ENCODE peak calls at places on chromosomes 3 and 15, in seven cellular contexts. One of them, this sample, is unnamed.

GRCh38 chr3:155512175-155512866 is 218.8 kb upstream of the STRIT1 start:
- DNase-seq in BE2C: no peak
- DNase-seq in lung: no peak
- DNase-seq in Caco-2: no peak
- DNase-seq in choroid plexus epithelial cell: no peak
- DNase-seq in A549: no peak
- DNase-seq in fibroblast of pulmonary artery: no peak
- DNase-seq in this sample: no peak

GRCh38 chr15:95141486-95141885 is 910.1 kb downstream of the MCTP2 start:
- DNase-seq in BE2C: no peak
- DNase-seq in lung: no peak
- DNase-seq in Caco-2: no peak
- DNase-seq in choroid plexus epithelial cell: peak; percentile 36
- DNase-seq in A549: no peak
- DNase-seq in fibroblast of pulmonary artery: peak; percentile 31
- DNase-seq in this sample: no peak

GRCh38 chr15:71364117-71364584 is 248.9 kb downstream of the THSD4 start:
- DNase-seq in BE2C: no peak
- DNase-seq in lung: no peak
- DNase-seq in Caco-2: no peak
- DNase-seq in choroid plexus epithelial cell: peak; percentile 21
- DNase-seq in A549: no peak
- DNase-seq in fibroblast of pulmonary artery: no peak
- DNase-seq in this sample: no peak

GRCh38 chr15:48442011-48442410 is 110.8 kb downstream of the DUT start:
- DNase-seq in BE2C: no peak
- DNase-seq in lung: no peak
- DNase-seq in Caco-2: no peak
- DNase-seq in choroid plexus epithelial cell: no peak
- DNase-seq in A549: no peak
- DNase-seq in fibroblast of pulmonary artery: no peak
- DNase-seq in this sample: no peak

GRCh38 chr3:29354894-29355293 is 74.0 kb downstream of the RBMS3 start:
- DNase-seq in BE2C: peak; percentile 11
- DNase-seq in lung: no peak
- DNase-seq in Caco-2: no peak
- DNase-seq in choroid plexus epithelial cell: no peak
- DNase-seq in A549: no peak
- DNase-seq in fibroblast of pulmonary artery: no peak
- DNase-seq in this sample: no peak

GRCh38 chr15:97561529-97561928 is 399.0 kb upstream of the ARRDC4 start:
- DNase-seq in BE2C: no peak
- DNase-seq in lung: no peak
- DNase-seq in Caco-2: no peak
- DNase-seq in choroid plexus epithelial cell: no peak
- DNase-seq in A549: no peak
- DNase-seq in fibroblast of pulmonary artery: no peak
- DNase-seq in this sample: no peak

GRCh38 chr3:131047582-131047981 is 20.9 kb downstream of the NEK11 start:
- DNase-seq in BE2C: peak; percentile 40
- DNase-seq in lung: no peak
- DNase-seq in Caco-2: peak; percentile 39
- DNase-seq in choroid plexus epithelial cell: no peak
- DNase-seq in A549: no peak
- DNase-seq in fibroblast of pulmonary artery: no peak
- DNase-seq in this sample: no peak

GRCh38 chr15:73655724-73656123 is 22.5 kb upstream of the NPTN start:
- DNase-seq in BE2C: no peak
- DNase-seq in lung: no peak
- DNase-seq in Caco-2: no peak
- DNase-seq in choroid plexus epithelial cell: no peak
- DNase-seq in A549: no peak
- DNase-seq in fibroblast of pulmonary artery: no peak
- DNase-seq in this sample: no peak

GRCh38 chr3:155309581-155309980 is 16.1 kb upstream of the STRIT1 start:
- DNase-seq in BE2C: no peak
- DNase-seq in lung: no peak
- DNase-seq in Caco-2: no peak
- DNase-seq in choroid plexus epithelial cell: no peak
- DNase-seq in A549: no peak
- DNase-seq in fibroblast of pulmonary artery: no peak
- DNase-seq in this sample: no peak

GRCh38 chr3:126528419-126528799 is 4.5 kb downstream of the CHST13 start:
- DNase-seq in BE2C: no peak
- DNase-seq in lung: no peak
- DNase-seq in Caco-2: no peak
- DNase-seq in choroid plexus epithelial cell: no peak
- DNase-seq in A549: no peak
- DNase-seq in fibroblast of pulmonary artery: no peak
- DNase-seq in this sample: no peak

GRCh38 chr3:160841455-160841854 is 85.4 kb downstream of the PPM1L start:
- DNase-seq in BE2C: no peak
- DNase-seq in lung: no peak
- DNase-seq in Caco-2: no peak
- DNase-seq in choroid plexus epithelial cell: no peak
- DNase-seq in A549: no peak
- DNase-seq in fibroblast of pulmonary artery: no peak
- DNase-seq in this sample: no peak

GRCh38 chr3:63921741-63922482 is 9.7 kb upstream of the SCAANT1 start:
- DNase-seq in BE2C: no peak
- DNase-seq in lung: no peak
- DNase-seq in Caco-2: no peak
- DNase-seq in choroid plexus epithelial cell: no peak
- DNase-seq in A549: no peak
- DNase-seq in fibroblast of pulmonary artery: no peak
- DNase-seq in this sample: no peak

GRCh38 chr3:102225407-102226132 is 209.2 kb upstream of the ZPLD1 start:
- DNase-seq in BE2C: no peak
- DNase-seq in lung: no peak
- DNase-seq in Caco-2: peak; percentile 51
- DNase-seq in choroid plexus epithelial cell: peak; percentile 92
- DNase-seq in A549: peak; percentile 33
- DNase-seq in fibroblast of pulmonary artery: peak; percentile 91
- DNase-seq in this sample: no peak

GRCh38 chr3:129595544-129596193 is 10.8 kb downstream of the PLXND1 start:
- DNase-seq in BE2C: no peak
- DNase-seq in lung: no peak
- DNase-seq in Caco-2: no peak
- DNase-seq in choroid plexus epithelial cell: no peak
- DNase-seq in A549: no peak
- DNase-seq in fibroblast of pulmonary artery: no peak
- DNase-seq in this sample: no peak
- H3K4me3 ChIP-seq in BE2C: no peak overlapping the region
- H3K4me3 ChIP-seq in lung: no peak overlapping the region
- H3K4me3 ChIP-seq in Caco-2: no peak overlapping the region
- H3K4me3 ChIP-seq in choroid plexus epithelial cell: no peak overlapping the region
- H3K4me3 ChIP-seq in A549: no peak overlapping the region
- H3K4me3 ChIP-seq in fibroblast of pulmonary artery: peak overlapping the region; percentile 13
- H3K4me3 ChIP-seq in this sample: no peak overlapping the region

GRCh38 chr3:177905173-177905894 is 630.9 kb upstream of the KCNMB2 start:
- DNase-seq in BE2C: no peak
- DNase-seq in lung: no peak
- DNase-seq in Caco-2: no peak
- DNase-seq in choroid plexus epithelial cell: peak; percentile 95
- DNase-seq in A549: no peak
- DNase-seq in fibroblast of pulmonary artery: peak; percentile 83
- DNase-seq in this sample: no peak

GRCh38 chr3:177906573-177907229 is 629.5 kb upstream of the KCNMB2 start:
- DNase-seq in BE2C: no peak
- DNase-seq in lung: no peak
- DNase-seq in Caco-2: no peak
- DNase-seq in choroid plexus epithelial cell: peak; percentile 48
- DNase-seq in A549: no peak
- DNase-seq in fibroblast of pulmonary artery: peak; percentile 9
- DNase-seq in this sample: no peak

GRCh38 chr3:177904661-177905060 is 631.6 kb upstream of the KCNMB2 start:
- DNase-seq in BE2C: no peak
- DNase-seq in lung: no peak
- DNase-seq in Caco-2: no peak
- DNase-seq in choroid plexus epithelial cell: peak; percentile 53
- DNase-seq in A549: no peak
- DNase-seq in fibroblast of pulmonary artery: peak; percentile 26
- DNase-seq in this sample: no peak

DNA sequence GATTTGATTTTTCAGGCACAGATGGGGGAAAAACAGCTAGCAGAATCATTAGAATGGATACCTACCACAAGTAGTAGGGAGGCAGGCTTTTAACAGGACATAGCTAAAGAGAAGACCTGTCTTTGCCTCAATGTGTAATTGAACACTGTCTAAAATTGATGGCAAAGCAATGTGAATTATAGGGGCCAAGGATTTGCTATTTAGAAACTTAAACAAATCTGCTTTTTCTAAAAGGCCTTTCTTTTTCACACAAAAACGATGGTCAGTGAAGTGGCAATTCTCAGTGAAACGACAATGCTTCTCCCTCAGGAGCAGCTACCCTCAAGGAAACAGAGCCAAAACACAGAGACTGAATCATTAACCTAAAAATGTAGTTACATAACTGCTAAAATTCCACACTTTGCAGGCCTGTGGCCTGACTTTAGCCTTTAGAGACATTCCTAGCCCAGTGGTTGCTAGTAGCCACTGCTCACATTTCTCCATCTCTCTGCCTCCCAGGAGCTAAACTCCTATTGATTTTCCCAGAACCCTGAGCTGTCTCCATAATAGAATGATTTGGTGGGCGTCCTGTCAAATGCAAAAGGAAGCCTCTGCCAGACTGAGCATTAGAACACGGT is 630.2 kb upstream of the KCNMB2 start:
- DNase-seq in BE2C: no peak
- DNase-seq in lung: no peak
- DNase-seq in Caco-2: peak; percentile 25
- DNase-seq in choroid plexus epithelial cell: peak; percentile 94
- DNase-seq in A549: no peak
- DNase-seq in fibroblast of pulmonary artery: peak; percentile 84
- DNase-seq in this sample: no peak
- H3K4me3 ChIP-seq in BE2C: no peak overlapping the region
- H3K4me3 ChIP-seq in lung: no peak overlapping the region
- H3K4me3 ChIP-seq in Caco-2: no peak overlapping the region
- H3K4me3 ChIP-seq in choroid plexus epithelial cell: no peak overlapping the region
- H3K4me3 ChIP-seq in A549: no peak overlapping the region
- H3K4me3 ChIP-seq in fibroblast of pulmonary artery: no peak overlapping the region
- H3K4me3 ChIP-seq in this sample: no peak overlapping the region

DNA sequence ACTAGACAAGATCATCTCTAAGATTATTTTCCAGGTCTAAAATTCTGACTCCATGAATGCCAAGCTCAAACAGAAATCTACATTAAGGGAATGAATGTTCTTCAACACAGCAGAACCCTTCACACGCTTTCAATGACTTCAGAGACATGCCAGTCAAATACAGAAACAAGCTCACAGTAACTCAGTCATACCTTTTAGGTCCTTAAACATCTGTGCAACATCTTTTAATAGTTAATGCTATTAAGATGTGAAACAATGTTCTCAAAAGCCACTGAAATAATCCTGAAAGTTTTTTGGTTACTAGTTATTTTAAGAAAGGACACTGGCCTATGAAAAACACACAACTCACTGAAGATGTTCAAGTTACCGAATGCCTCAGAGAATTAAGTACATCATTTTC is 2.5 kb downstream of the DLG1 start:
- DNase-seq in BE2C: no peak
- DNase-seq in lung: no peak
- DNase-seq in Caco-2: no peak
- DNase-seq in choroid plexus epithelial cell: no peak
- DNase-seq in A549: no peak
- DNase-seq in fibroblast of pulmonary artery: no peak
- DNase-seq in this sample: no peak
- H3K4me3 ChIP-seq in BE2C: peak overlapping the region; percentile 90
- H3K4me3 ChIP-seq in lung: no peak overlapping the region
- H3K4me3 ChIP-seq in Caco-2: no peak overlapping the region
- H3K4me3 ChIP-seq in choroid plexus epithelial cell: peak overlapping the region; percentile 92
- H3K4me3 ChIP-seq in A549: no peak overlapping the region
- H3K4me3 ChIP-seq in fibroblast of pulmonary artery: peak overlapping the region; percentile 92
- H3K4me3 ChIP-seq in this sample: no peak overlapping the region

GRCh38 chr3:50270422-50270831 is 1.5 kb downstream of the SEMA3B start:
- DNase-seq in BE2C: no peak
- DNase-seq in lung: no peak
- DNase-seq in Caco-2: no peak
- DNase-seq in choroid plexus epithelial cell: no peak
- DNase-seq in A549: no peak
- DNase-seq in fibroblast of pulmonary artery: no peak
- DNase-seq in this sample: no peak

GRCh38 chr3:50269977-50270413 is 1.0 kb downstream of the SEMA3B start:
- DNase-seq in BE2C: no peak
- DNase-seq in lung: no peak
- DNase-seq in Caco-2: no peak
- DNase-seq in choroid plexus epithelial cell: peak; percentile 18
- DNase-seq in A549: peak; percentile 50
- DNase-seq in fibroblast of pulmonary artery: peak; percentile 49
- DNase-seq in this sample: no peak

GRCh38 chr3:50268703-50269451 is at the start of gene SEMA3B:
- DNase-seq in BE2C: no peak
- DNase-seq in lung: peak; percentile 85
- DNase-seq in Caco-2: peak; percentile 46
- DNase-seq in choroid plexus epithelial cell: no peak
- DNase-seq in A549: peak; percentile 48
- DNase-seq in fibroblast of pulmonary artery: no peak
- DNase-seq in this sample: no peak

GRCh38 chr3:50268276-50268675 is 671 bp upstream of the SEMA3B start:
- DNase-seq in BE2C: no peak
- DNase-seq in lung: no peak
- DNase-seq in Caco-2: no peak
- DNase-seq in choroid plexus epithelial cell: no peak
- DNase-seq in A549: no peak
- DNase-seq in fibroblast of pulmonary artery: no peak
- DNase-seq in this sample: no peak

DNA sequence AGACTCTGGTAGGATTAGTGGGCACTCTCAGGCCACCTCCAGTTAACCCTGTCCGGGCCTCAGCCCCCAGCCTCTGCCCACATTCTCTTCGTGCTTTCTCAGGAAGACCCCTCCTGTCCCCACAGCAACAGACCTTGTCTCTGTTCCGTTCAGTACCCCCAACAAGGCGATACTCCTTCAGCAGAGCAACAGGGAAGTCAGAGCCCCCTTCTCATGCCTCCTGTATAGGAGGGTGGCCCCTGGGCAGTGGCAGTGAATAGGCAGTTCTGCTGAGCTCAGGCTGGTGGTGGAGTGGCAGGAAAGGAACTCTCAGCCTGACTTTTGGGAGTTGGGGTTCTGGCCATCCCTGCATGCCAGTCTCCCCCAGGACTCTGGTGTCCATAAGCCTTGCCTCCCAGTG is 513 bp downstream of the SEMA3B start:
- DNase-seq in BE2C: no peak
- DNase-seq in lung: no peak
- DNase-seq in Caco-2: no peak
- DNase-seq in choroid plexus epithelial cell: no peak
- DNase-seq in A549: no peak
- DNase-seq in fibroblast of pulmonary artery: no peak
- DNase-seq in this sample: no peak
- H3K4me3 ChIP-seq in BE2C: no peak overlapping the region
- H3K4me3 ChIP-seq in lung: no peak overlapping the region
- H3K4me3 ChIP-seq in Caco-2: peak overlapping the region; percentile 33
- H3K4me3 ChIP-seq in choroid plexus epithelial cell: no peak overlapping the region
- H3K4me3 ChIP-seq in A549: peak overlapping the region; percentile 42
- H3K4me3 ChIP-seq in fibroblast of pulmonary artery: no peak overlapping the region
- H3K4me3 ChIP-seq in this sample: no peak overlapping the region

This sample was measured in effector memory CD4-positive, alpha-beta T cell.